ENCODE peak calls at places on chromosomes 13 and 19, in eight cellular contexts. Q, H, V, W, R, K, S and T are unnamed samples.

GRCh38 chr19:46495789-46496099 is at the start of gene PNMA8B:
- DNase-seq in S (peak; percentile 27), K (peak; percentile 85), W (no peak), H (peak; percentile 75), V (peak; percentile 92), Q (no peak), R (no peak), T (peak; percentile 91)

GRCh38 chr19:50492303-50493052 is 15.8 kb upstream of the GARIN5A start:
- DNase-seq in R (peak; percentile 10), Q (no peak), S (no peak), V (no peak), H (no peak), W (no peak), K (no peak), T (no peak)

GRCh38 chr13:40116008-40116407 is 460.5 kb downstream of the COG6 start:
- DNase-seq in W (peak; percentile 15), R (peak; percentile 84), S (peak; percentile 40), Q (no peak), V (no peak), K (peak; percentile 44), H (peak; percentile 20), T (no peak)

GRCh38 chr19:33558846-33559245 is 37.3 kb upstream of the PEPD start:
- DNase-seq in Q (no peak), V (no peak), W (no peak), R (no peak), H (no peak), K (no peak), S (no peak), T (no peak)

GRCh38 chr13:28394422-28394821 is 100.5 kb downstream of the FLT1 start:
- DNase-seq in K (no peak), S (peak; percentile 34), V (no peak), H (peak; percentile 14), W (no peak), Q (no peak), R (peak; percentile 84), T (no peak)

GRCh38 chr13:100751826-100752225 is 77.2 kb upstream of the TMTC4 start:
- DNase-seq in Q (no peak), W (no peak), K (no peak), R (no peak), V (no peak), H (no peak), S (no peak), T (no peak)

GRCh38 chr19:55226788-55227187 is 1.8 kb downstream of the TMEM86B start:
- DNase-seq in W (no peak), K (no peak), R (no peak), H (no peak), Q (no peak), S (no peak), V (no peak), T (no peak)

GRCh38 chr19:39351537-39352037 is 9.4 kb downstream of the SAMD4B start:
- DNase-seq in R (peak; percentile 20), V (no peak), H (peak; percentile 56), S (peak; percentile 28), K (no peak), Q (no peak), W (no peak), T (no peak)

GRCh38 chr19:47435196-47435595 is 15.9 kb upstream of the MEIS3 start:
- DNase-seq in Q (no peak), K (no peak), R (no peak), S (no peak), H (no peak), W (no peak), V (no peak), T (no peak)

GRCh38 chr19:35363001-35363590 is 4.8 kb downstream of the FFAR3 start:
- DNase-seq in K (no peak), Q (no peak), R (no peak), V (no peak), H (no peak), S (no peak), W (no peak), T (peak; percentile 16)

GRCh38 chr19:17829855-17830566 is 8.7 kb upstream of the INSL3 start:
- DNase-seq in Q (no peak), H (peak; percentile 48), K (peak; percentile 90), R (no peak), W (peak; percentile 92), V (peak; percentile 22), S (peak; percentile 8), T (no peak)

GRCh38 chr19:13044160-13044853 is 49.0 kb downstream of the NFIX start:
- DNase-seq in H (no peak), S (peak; percentile 62), R (peak; percentile 77), K (no peak), V (no peak), W (no peak), Q (no peak), T (no peak)

GRCh38 chr19:13102666-13103584 is at the start of gene LYL1:
- DNase-seq in W (no peak), Q (no peak), V (peak; percentile 46), H (peak; percentile 58), K (peak; percentile 84), R (peak; percentile 75), S (no peak), T (no peak)

GRCh38 chr13:62093984-62094383 is 678.3 kb upstream of the PCDH20 start:
- DNase-seq in R (no peak), H (no peak), K (no peak), W (no peak), V (no peak), Q (no peak), S (no peak), T (no peak)

GRCh38 chr13:107866666-107867623 is 348.4 kb downstream of the LIG4 start:
- DNase-seq in R (peak; percentile 25), S (peak; percentile 66), V (peak; percentile 21), W (peak; percentile 89), K (peak; percentile 27), Q (no peak), H (peak; percentile 29), T (no peak)

GRCh38 chr19:39845621-39846175 is 481 bp downstream of the FBL start:
- DNase-seq in H (peak; percentile 43), R (peak; percentile 54), Q (no peak), S (no peak), W (peak; percentile 61), K (peak; percentile 40), V (no peak), T (no peak)

GRCh38 chr19:34317311-34317927 is 47.6 kb upstream of the GPI start:
- DNase-seq in S (no peak), R (peak; percentile 37), Q (no peak), W (no peak), V (no peak), K (no peak), H (no peak), T (no peak)

GRCh38 chr19:48624791-48625723 is 5.8 kb downstream of the SPHK2 start:
- DNase-seq in V (no peak), K (peak; percentile 60), W (no peak), R (no peak), S (no peak), Q (no peak), H (no peak), T (no peak)

GRCh38 chr19:42066075-42066754 is 3.8 kb downstream of the GRIK5 start:
- DNase-seq in R (peak; percentile 39), K (no peak), H (peak; percentile 37), V (no peak), Q (no peak), S (peak; percentile 19), W (peak; percentile 66), T (no peak)

GRCh38 chr19:35006999-35007365 is 6.9 kb downstream of the GRAMD1A start:
- DNase-seq in W (no peak), Q (no peak), V (no peak), K (no peak), H (no peak), S (no peak), R (no peak), T (no peak)

GRCh38 chr13:46996316-46996715 is 99.5 kb upstream of the HTR2A start:
- DNase-seq in W (no peak), V (no peak), K (no peak), R (no peak), Q (no peak), S (no peak), H (no peak), T (no peak)

GRCh38 chr19:46714523-46715106 is 2.3 kb downstream of the PRKD2 start:
- DNase-seq in H (peak; percentile 10), K (no peak), S (no peak), Q (no peak), V (no peak), R (no peak), W (no peak), T (no peak)

GRCh38 chr19:46848389-46848788 is 2.3 kb downstream of the AP2S1 start:
- DNase-seq in R (no peak), Q (no peak), V (no peak), K (no peak), H (no peak), S (no peak), W (no peak), T (no peak)

GRCh38 chr19:3054972-3055740 is 7.1 kb downstream of the TLE5 start:
- DNase-seq in Q (no peak), R (peak; percentile 36), S (peak; percentile 17), H (no peak), V (no peak), W (peak; percentile 99), K (no peak), T (no peak)

GRCh38 chr19:3176715-3177501 is 1.7 kb upstream of the S1PR4 start:
- DNase-seq in H (peak; percentile 82), W (peak; percentile 100), K (no peak), R (peak; percentile 95), V (no peak), Q (no peak), S (peak; percentile 67), T (peak; percentile 68)

GRCh38 chr13:88887045-88887662 is 1216.0 kb downstream of the SLITRK5 start:
- DNase-seq in W (no peak), V (no peak), R (peak; percentile 23), S (no peak), H (no peak), Q (no peak), K (no peak), T (no peak)

GRCh38 chr19:35395762-35396199 is 24.9 kb downstream of the GPR42 start:
- DNase-seq in K (peak; percentile 25), V (peak; percentile 13), W (no peak), S (no peak), H (no peak), R (no peak), Q (no peak), T (no peak)

GRCh38 chr19:55209430-55210119 is at the start of gene PTPRH:
- DNase-seq in V (no peak), H (no peak), W (no peak), Q (no peak), K (no peak), R (peak; percentile 67), S (no peak), T (no peak)